ENCODE peak calls at places on chromosomes 11 and 22, in nine cellular contexts. B is left ventricle myocardium inferior; M is M059J; H is H9; C is upper lobe of left lung; P is tibial artery; I is stimulated activated effector memory CD8-positive, alpha-beta T cell treated with anti-CD3 and anti-CD28 coated beads, Interleukin-12 subunit alpha, Interleukin-12 subunit beta, amount 100 ng/mL, for 72 hours; S is stimulated activated CD4-positive, alpha-beta T cell treated with anti-CD3 and anti-CD28 coated beads, Interleukin-1b, Interleukin-23, amount 100 ng/mL, for 1 hour; R is astrocyte of the hippocampus. T is an unnamed sample.

GRCh38 chr11:6194065-6194581 is 4.9 kb upstream of the OR52W1 start:
- DNase-seq in C (no peak), R (no peak), P (no peak), H (no peak), I (no peak), S (no peak), M (no peak), B (no peak), T (no peak)

GRCh38 chr11:14451825-14452224 is 47.8 kb downstream of the COPB1 start:
- DNase-seq in H (no peak), I (no peak), S (no peak), P (no peak), R (no peak), M (peak; percentile 64), C (no peak), B (no peak), T (no peak)

GRCh38 chr11:6397636-6398035 is 7.4 kb downstream of the SMPD1 start:
- DNase-seq in M (peak; percentile 68), S (no peak), I (no peak), B (no peak), C (no peak), H (no peak), R (peak; percentile 51), P (peak; percentile 28), T (peak; percentile 60)

GRCh38 chr11:105315287-105315686 is 175.7 kb upstream of the CARD18 start:
- DNase-seq in S (no peak), H (no peak), R (no peak), M (peak; percentile 9), I (no peak), B (no peak), C (no peak), P (no peak), T (no peak)

GRCh38 chr11:106379265-106379664 is 301.8 kb downstream of the AASDHPPT start:
- DNase-seq in M (no peak), I (no peak), S (no peak), B (no peak), R (no peak), C (no peak), H (no peak), P (no peak), T (no peak)

GRCh38 chr11:128731041-128731663 is 37.3 kb downstream of the FLI1 start:
- DNase-seq in I (no peak), B (no peak), S (no peak), M (no peak), P (no peak), R (no peak), C (no peak), H (no peak), T (no peak)

GRCh38 chr11:1082728-1083620 is 8.3 kb downstream of the MUC2 start:
- DNase-seq in P (peak; percentile 55), I (no peak), C (peak; percentile 80), R (no peak), B (peak; percentile 7), S (no peak), H (no peak), M (no peak), T (no peak)

GRCh38 chr11:69936750-69937149 is 117.5 kb upstream of the FGF3 start:
- DNase-seq in H (no peak), I (no peak), P (no peak), B (no peak), C (no peak), R (no peak), S (no peak), M (no peak), T (no peak)

GRCh38 chr11:17293308-17293707 is 16.8 kb downstream of the NUCB2 start:
- DNase-seq in H (no peak), P (no peak), S (no peak), I (no peak), M (no peak), B (no peak), R (no peak), C (no peak), T (peak; percentile 11)

GRCh38 chr22:46726066-46726985 is 11.7 kb downstream of the CERK start:
- DNase-seq in R (no peak), B (peak; percentile 48), P (no peak), H (no peak), C (no peak), M (no peak), S (no peak), I (no peak), T (no peak)

GRCh38 chr11:61575886-61576516 is 4.9 kb downstream of the SYT7 start:
- DNase-seq in P (no peak), S (no peak), M (no peak), C (peak; percentile 65), H (no peak), B (peak; percentile 70), R (no peak), I (no peak), T (no peak)

GRCh38 chr11:101169944-101170343 is 40.3 kb upstream of the PGR start:
- DNase-seq in H (no peak), M (no peak), R (no peak), S (no peak), B (no peak), C (no peak), I (no peak), P (no peak), T (no peak)

GRCh38 chr11:103807806-103808205 is 228.6 kb upstream of the DDI1 start:
- DNase-seq in H (no peak), B (no peak), M (peak; percentile 20), C (no peak), P (no peak), I (no peak), S (no peak), R (peak; percentile 65), T (no peak)

GRCh38 chr11:75719089-75719638 is 1.5 kb downstream of the MOGAT2 start:
- DNase-seq in I (no peak), S (no peak), C (no peak), M (no peak), H (no peak), B (no peak), R (peak; percentile 33), P (no peak), T (no peak)

GRCh38 chr11:34358258-34358665 is 452 bp upstream of the ABTB2 start:
- DNase-seq in P (peak; percentile 83), S (no peak), C (no peak), H (no peak), M (peak; percentile 81), B (peak; percentile 58), I (peak; percentile 46), R (peak; percentile 75), T (peak; percentile 76)

GRCh38 chr11:67438121-67438902 is 830 bp upstream of the PTPRCAP start:
- DNase-seq in M (no peak), H (peak; percentile 58), C (peak; percentile 90), R (no peak), I (peak; percentile 62), S (peak; percentile 53), P (no peak), B (no peak), T (no peak)

GRCh38 chr11:28384418-28384817 is 276.2 kb downstream of the METTL15 start:
- DNase-seq in M (peak; percentile 99), B (no peak), R (peak; percentile 81), S (no peak), H (no peak), P (no peak), C (no peak), I (no peak), T (peak; percentile 98)

GRCh38 chr11:86360775-86361395 is 13.8 kb upstream of the CCDC81 start:
- DNase-seq in S (no peak), C (no peak), P (no peak), M (peak; percentile 48), R (peak; percentile 31), I (no peak), B (no peak), H (no peak), T (peak; percentile 50)

GRCh38 chr22:20639343-20639742 is 131.9 kb downstream of the MED15 start:
- DNase-seq in R (no peak), B (no peak), C (no peak), P (no peak), M (no peak), H (peak; percentile 3), I (no peak), S (no peak), T (no peak)

GRCh38 chr11:60349990-60350389 is 22.9 kb downstream of the MS4A6E start:
- DNase-seq in S (no peak), I (no peak), R (no peak), H (no peak), B (no peak), M (no peak), C (no peak), P (no peak), T (no peak)

GRCh38 chr11:31114437-31114836 is 255.1 kb downstream of the DCDC1 start:
- DNase-seq in P (no peak), I (no peak), C (no peak), R (no peak), H (no peak), M (no peak), B (no peak), S (no peak), T (no peak)

GRCh38 chr11:92411431-92411830 is 186.8 kb downstream of the FAT3 start:
- DNase-seq in M (no peak), H (no peak), R (no peak), S (no peak), B (no peak), P (no peak), I (no peak), C (no peak), T (no peak)

GRCh38 chr11:78666675-78667129 is 92.0 kb upstream of the NARS2 start:
- DNase-seq in H (no peak), R (peak; percentile 12), C (no peak), M (peak; percentile 24), I (no peak), P (no peak), B (no peak), S (no peak), T (peak; percentile 49)

GRCh38 chr22:21573293-21573734 is 5.8 kb downstream of the UBE2L3 start:
- DNase-seq in P (no peak), I (no peak), R (no peak), C (no peak), B (no peak), M (no peak), S (no peak), H (no peak), T (no peak)

GRCh38 chr22:19942071-19942885 is 660 bp upstream of the TXNRD2 start:
- DNase-seq in S (no peak), H (no peak), M (no peak), I (no peak), P (peak; percentile 70), R (no peak), C (no peak), B (no peak), T (peak; percentile 75)

GRCh38 chr11:122095950-122096942 is 19.8 kb downstream of the BLID start:
- DNase-seq in C (no peak), M (no peak), I (no peak), H (no peak), R (peak; percentile 69), P (no peak), S (no peak), B (no peak), T (peak; percentile 93)

GRCh38 chr11:12007769-12008737 is at the start of gene DKK3:
- DNase-seq in P (peak; percentile 72), B (no peak), C (peak; percentile 87), I (no peak), R (peak; percentile 83), M (peak; percentile 74), S (no peak), H (peak; percentile 63), T (peak; percentile 52)

GRCh38 chr11:35784699-35785098 is 122.1 kb downstream of the TRIM44 start:
- DNase-seq in I (no peak), R (no peak), P (no peak), H (no peak), C (no peak), B (no peak), S (no peak), M (no peak), T (no peak)

GRCh38 chr11:7655253-7656217 is 17.8 kb downstream of the CYB5R2 start:
- DNase-seq in H (no peak), M (no peak), I (no peak), R (no peak), C (no peak), P (no peak), B (no peak), S (no peak), T (no peak)

GRCh38 chr11:2444301-2445106 is at the start of the genes KCNQ1 and TRPM5:
- DNase-seq in H (peak; percentile 88), P (peak; percentile 62), I (peak; percentile 55), S (peak; percentile 53), M (no peak), B (peak; percentile 58), C (peak; percentile 96), R (peak; percentile 33), T (no peak)

GRCh38 chr22:37492428-37493344 is 6.5 kb upstream of the MFNG start:
- DNase-seq in H (peak; percentile 79), C (peak; percentile 71), M (peak; percentile 75), P (no peak), I (peak; percentile 13), R (peak; percentile 74), B (no peak), S (peak; percentile 27), T (peak; percentile 46)

T was measured in fibroblast of lung.